ENCODE peak calls at places on chromosome 7, in eight cellular contexts. X is heart right ventricle; E is IMR-90; P is CD8-positive, alpha-beta T cell; V is DMS153; B is activated T-helper 1 cell treated with Interleukin-2 at 50 U/mL for 16 hours; R is BE2C; K is A673. S is an unnamed sample.

GRCh38 chr7:100598425-100598824 is 3.7 kb upstream of the PCOLCE start:
- DNase-seq in K (no peak), V (no peak), B (no peak), P (no peak), X (no peak), E (peak), R (no peak), S (no peak)

GRCh38 chr7:52639981-52640380 is 395.5 kb upstream of the POM121L12 start:
- DNase-seq in X (no peak), P (no peak), V (no peak), B (no peak), E (no peak), K (no peak), R (no peak), S (no peak)

GRCh38 chr7:130289478-130289877 is 3.5 kb upstream of the CPA4 start:
- DNase-seq in K (no peak), E (no peak), X (no peak), B (no peak), V (no peak), P (no peak), R (no peak), S (no peak)

GRCh38 chr7:116083791-116084190 is 53.2 kb upstream of the TFEC start:
- DNase-seq in V (no peak), R (no peak), K (no peak), B (no peak), X (no peak), E (no peak), P (no peak), S (no peak)

GRCh38 chr7:131546126-131546525 is 10.3 kb downstream of the PODXL start:
- DNase-seq in P (no peak), K (peak), E (no peak), B (no peak), V (no peak), R (no peak), X (no peak), S (no peak)

GRCh38 chr7:121163699-121164098 is 165.1 kb upstream of the WNT16 start:
- DNase-seq in B (no peak), R (no peak), P (no peak), K (no peak), V (no peak), E (no peak), X (no peak), S (no peak)

GRCh38 chr7:74042746-74043522 is 15.0 kb downstream of the ELN start:
- DNase-seq in E (no peak), P (no peak), R (peak), K (no peak), B (no peak), X (no peak), V (no peak), S (no peak)

GRCh38 chr7:158648787-158649186 is 55.8 kb downstream of the NCAPG2 start:
- DNase-seq in R (no peak), P (no peak), K (no peak), B (no peak), X (no peak), V (no peak), E (no peak), S (no peak)

GRCh38 chr7:35512716-35513115 is 182.2 kb downstream of the HERPUD2 start:
- DNase-seq in E (no peak), B (no peak), K (no peak), V (no peak), R (no peak), P (no peak), X (no peak), S (no peak)

S was measured in activated T-helper 9 cell treated with anti-CD3 and anti-CD28 coated beads, Interleukin-2, amount 50 U/mL, for 16 hours.